ENCODE peak calls at places on chromosomes 7 and 10, in ten cellular contexts. X is stimulated activated naive CD8-positive, alpha-beta T cell treated with anti-CD3 and anti-CD28 coated beads, Interleukin-15, Interleukin-2, amounts not matched to agents 100 U/mL and 50 U/mL, for 24 hours; K is cardiac fibroblast; W is memory B cell; I is Daoy; N is A172; S is ureter; A is stimulated activated CD4-positive, alpha-beta T cell treated with anti-CD3 and anti-CD28 coated beads, Interleukin-1b, Interleukin-23, amount 100 ng/mL, for 48 hours; U is NCI-H2029 treated with DMSO at 0.1 percent for 48 hours; V is activated CD8-positive, alpha-beta memory T cell treated with anti-CD3 and anti-CD28 coated beads for 4 hours. J is an unnamed sample.

GRCh38 chr7:11716185-11716584 is 115.8 kb downstream of the THSD7A start:
- DNase-seq in W (no peak), I (peak), V (no peak), X (no peak), U (peak), A (no peak), K (peak), N (peak), S (no peak), J (no peak)

GRCh38 chr7:93365341-93365740 is 133.2 kb downstream of the VPS50 start:
- DNase-seq in S (no peak), U (no peak), A (no peak), W (no peak), X (no peak), N (no peak), I (no peak), K (no peak), V (no peak), J (no peak)

GRCh38 chr7:101991860-101992259 is 174.4 kb downstream of the CUX1 start:
- DNase-seq in S (no peak), K (no peak), I (no peak), A (no peak), V (no peak), W (no peak), U (no peak), N (no peak), X (no peak), J (no peak)

GRCh38 chr7:13097508-13097907 is 410.1 kb downstream of the ARL4A start:
- DNase-seq in K (no peak), S (no peak), X (no peak), V (no peak), A (no peak), N (no peak), I (no peak), W (no peak), U (no peak), J (no peak)

GRCh38 chr7:1520574-1521234 is 9.8 kb upstream of the MAFK start:
- DNase-seq in W (no peak), N (peak), U (no peak), X (no peak), A (no peak), K (peak), V (no peak), I (peak), S (no peak), J (no peak)

GRCh38 chr10:103699611-103700435 is 155.6 kb downstream of the SH3PXD2A start:
- DNase-seq in S (no peak), I (no peak), N (no peak), X (no peak), W (no peak), K (no peak), V (no peak), U (no peak), A (no peak), J (no peak)

GRCh38 chr10:123678376-123678775 is 12.2 kb downstream of the GPR26 start:
- DNase-seq in I (no peak), A (no peak), W (no peak), V (no peak), K (no peak), N (no peak), S (no peak), X (no peak), U (no peak), J (no peak)

GRCh38 chr10:63675171-63675570 is 154.0 kb downstream of the REEP3 start:
- DNase-seq in I (no peak), U (no peak), A (no peak), S (no peak), W (no peak), V (no peak), K (peak), N (no peak), X (no peak), J (no peak)

GRCh38 chr7:951881-952547 is 2.5 kb downstream of the ADAP1 start:
- DNase-seq in N (no peak), I (no peak), W (no peak), U (no peak), V (no peak), A (no peak), X (no peak), S (no peak), K (no peak), J (no peak)